ENCODE peak calls at places on chromosomes 5 and 9, in seven cellular contexts. One of them, this sample, is unnamed.

GRCh38 chr5:98296426-98296825 is 477.0 kb upstream of the RGMB start:
- DNase-seq in foreskin melanocyte: peak; percentile 28
- DNase-seq in mammary epithelial cell: peak; percentile 14
- DNase-seq in thyroid gland: no peak
- DNase-seq in stimulated activated CD4-positive, alpha-beta T cell treated with anti-CD3 and anti-CD28 coated beads, Interleukin-15, amount 100 ng/mL, for 24 hours: no peak
- DNase-seq in tibial artery: no peak
- DNase-seq in NCI-H774: no peak
- DNase-seq in this sample: no peak

GRCh38 chr9:110995511-110996340 is 42.5 kb downstream of the LPAR1 start:
- DNase-seq in stimulated activated CD4-positive, alpha-beta T cell treated with anti-CD3 and anti-CD28 coated beads, Interleukin-15, amount 100 ng/mL, for 24 hours: no peak
- DNase-seq in thyroid gland: no peak
- DNase-seq in tibial artery: no peak
- DNase-seq in mammary epithelial cell: no peak
- DNase-seq in NCI-H774: no peak
- DNase-seq in foreskin melanocyte: no peak
- DNase-seq in this sample: no peak

GRCh38 chr9:76296561-76297276 is 97.5 kb downstream of the RFK start:
- DNase-seq in tibial artery: no peak
- DNase-seq in NCI-H774: no peak
- DNase-seq in thyroid gland: peak; percentile 34
- DNase-seq in mammary epithelial cell: no peak
- DNase-seq in stimulated activated CD4-positive, alpha-beta T cell treated with anti-CD3 and anti-CD28 coated beads, Interleukin-15, amount 100 ng/mL, for 24 hours: no peak
- DNase-seq in foreskin melanocyte: no peak
- DNase-seq in this sample: no peak

GRCh38 chr9:4146293-4146692 is 153.6 kb downstream of the GLIS3 start:
- DNase-seq in thyroid gland: no peak
- DNase-seq in NCI-H774: no peak
- DNase-seq in stimulated activated CD4-positive, alpha-beta T cell treated with anti-CD3 and anti-CD28 coated beads, Interleukin-15, amount 100 ng/mL, for 24 hours: no peak
- DNase-seq in mammary epithelial cell: no peak
- DNase-seq in tibial artery: no peak
- DNase-seq in foreskin melanocyte: no peak
- DNase-seq in this sample: no peak

GRCh38 chr9:134635431-134636141 is 6.0 kb upstream of the COL5A1 start:
- DNase-seq in tibial artery: peak; percentile 54
- DNase-seq in NCI-H774: no peak
- DNase-seq in mammary epithelial cell: no peak
- DNase-seq in thyroid gland: no peak
- DNase-seq in foreskin melanocyte: no peak
- DNase-seq in stimulated activated CD4-positive, alpha-beta T cell treated with anti-CD3 and anti-CD28 coated beads, Interleukin-15, amount 100 ng/mL, for 24 hours: no peak
- DNase-seq in this sample: no peak

GRCh38 chr5:180353963-180354574 is 933 bp upstream of the GFPT2 start:
- DNase-seq in foreskin melanocyte: no peak
- DNase-seq in thyroid gland: peak; percentile 18
- DNase-seq in mammary epithelial cell: no peak
- DNase-seq in NCI-H774: no peak
- DNase-seq in tibial artery: no peak
- DNase-seq in stimulated activated CD4-positive, alpha-beta T cell treated with anti-CD3 and anti-CD28 coated beads, Interleukin-15, amount 100 ng/mL, for 24 hours: no peak
- DNase-seq in this sample: no peak

GRCh38 chr5:50767588-50767987 is 101.2 kb downstream of the PARP8 start:
- DNase-seq in NCI-H774: no peak
- DNase-seq in foreskin melanocyte: no peak
- DNase-seq in stimulated activated CD4-positive, alpha-beta T cell treated with anti-CD3 and anti-CD28 coated beads, Interleukin-15, amount 100 ng/mL, for 24 hours: no peak
- DNase-seq in mammary epithelial cell: peak; percentile 33
- DNase-seq in thyroid gland: no peak
- DNase-seq in tibial artery: no peak
- DNase-seq in this sample: no peak

GRCh38 chr9:1100945-1101344 is 50.8 kb downstream of the DMRT2 start:
- DNase-seq in thyroid gland: peak; percentile 50
- DNase-seq in stimulated activated CD4-positive, alpha-beta T cell treated with anti-CD3 and anti-CD28 coated beads, Interleukin-15, amount 100 ng/mL, for 24 hours: peak; percentile 5
- DNase-seq in NCI-H774: no peak
- DNase-seq in tibial artery: no peak
- DNase-seq in foreskin melanocyte: no peak
- DNase-seq in mammary epithelial cell: peak; percentile 9
- DNase-seq in this sample: no peak

GRCh38 chr5:72377920-72378635 is 57.9 kb downstream of the PTCD2 start:
- DNase-seq in stimulated activated CD4-positive, alpha-beta T cell treated with anti-CD3 and anti-CD28 coated beads, Interleukin-15, amount 100 ng/mL, for 24 hours: no peak
- DNase-seq in tibial artery: peak; percentile 87
- DNase-seq in foreskin melanocyte: no peak
- DNase-seq in thyroid gland: peak; percentile 5
- DNase-seq in NCI-H774: no peak
- DNase-seq in mammary epithelial cell: no peak
- DNase-seq in this sample: no peak

GRCh38 chr5:95533761-95534160 is 21.0 kb downstream of the SKIC3 start:
- DNase-seq in NCI-H774: no peak
- DNase-seq in mammary epithelial cell: no peak
- DNase-seq in stimulated activated CD4-positive, alpha-beta T cell treated with anti-CD3 and anti-CD28 coated beads, Interleukin-15, amount 100 ng/mL, for 24 hours: no peak
- DNase-seq in thyroid gland: no peak
- DNase-seq in foreskin melanocyte: no peak
- DNase-seq in tibial artery: no peak
- DNase-seq in this sample: no peak

GRCh38 chr5:1882337-1883119 is at the start of gene IRX4:
- DNase-seq in mammary epithelial cell: peak; percentile 73
- DNase-seq in stimulated activated CD4-positive, alpha-beta T cell treated with anti-CD3 and anti-CD28 coated beads, Interleukin-15, amount 100 ng/mL, for 24 hours: no peak
- DNase-seq in tibial artery: no peak
- DNase-seq in thyroid gland: no peak
- DNase-seq in foreskin melanocyte: no peak
- DNase-seq in NCI-H774: no peak
- DNase-seq in this sample: no peak

GRCh38 chr5:150112211-150113046 is 26.1 kb upstream of the CSF1R start:
- DNase-seq in NCI-H774: no peak
- DNase-seq in thyroid gland: no peak
- DNase-seq in foreskin melanocyte: peak; percentile 72
- DNase-seq in stimulated activated CD4-positive, alpha-beta T cell treated with anti-CD3 and anti-CD28 coated beads, Interleukin-15, amount 100 ng/mL, for 24 hours: no peak
- DNase-seq in tibial artery: peak; percentile 93
- DNase-seq in mammary epithelial cell: peak; percentile 79
- DNase-seq in this sample: no peak

GRCh38 chr5:17187401-17187800 is 30.0 kb upstream of the BASP1 start:
- DNase-seq in stimulated activated CD4-positive, alpha-beta T cell treated with anti-CD3 and anti-CD28 coated beads, Interleukin-15, amount 100 ng/mL, for 24 hours: no peak
- DNase-seq in tibial artery: no peak
- DNase-seq in mammary epithelial cell: peak; percentile 75
- DNase-seq in foreskin melanocyte: no peak
- DNase-seq in thyroid gland: no peak
- DNase-seq in NCI-H774: no peak
- DNase-seq in this sample: no peak

GRCh38 chr5:157290981-157291711 is 25.2 kb downstream of the CYFIP2 start:
- DNase-seq in stimulated activated CD4-positive, alpha-beta T cell treated with anti-CD3 and anti-CD28 coated beads, Interleukin-15, amount 100 ng/mL, for 24 hours: peak; percentile 46
- DNase-seq in tibial artery: no peak
- DNase-seq in thyroid gland: peak; percentile 55
- DNase-seq in NCI-H774: no peak
- DNase-seq in foreskin melanocyte: peak; percentile 40
- DNase-seq in mammary epithelial cell: no peak
- DNase-seq in this sample: no peak

GRCh38 chr9:87643778-87644570 is 81.9 kb upstream of the CTSL start:
- DNase-seq in stimulated activated CD4-positive, alpha-beta T cell treated with anti-CD3 and anti-CD28 coated beads, Interleukin-15, amount 100 ng/mL, for 24 hours: no peak
- DNase-seq in foreskin melanocyte: no peak
- DNase-seq in mammary epithelial cell: no peak
- DNase-seq in tibial artery: no peak
- DNase-seq in NCI-H774: no peak
- DNase-seq in thyroid gland: peak; percentile 63
- DNase-seq in this sample: no peak

GRCh38 chr5:138444774-138445546 is 6.1 kb downstream of the REEP2 start:
- DNase-seq in foreskin melanocyte: no peak
- DNase-seq in tibial artery: peak; percentile 65
- DNase-seq in stimulated activated CD4-positive, alpha-beta T cell treated with anti-CD3 and anti-CD28 coated beads, Interleukin-15, amount 100 ng/mL, for 24 hours: no peak
- DNase-seq in mammary epithelial cell: no peak
- DNase-seq in thyroid gland: no peak
- DNase-seq in NCI-H774: no peak
- DNase-seq in this sample: no peak

GRCh38 chr9:76162109-76162730 is 232.0 kb downstream of the RFK start:
- DNase-seq in mammary epithelial cell: no peak
- DNase-seq in foreskin melanocyte: no peak
- DNase-seq in thyroid gland: no peak
- DNase-seq in stimulated activated CD4-positive, alpha-beta T cell treated with anti-CD3 and anti-CD28 coated beads, Interleukin-15, amount 100 ng/mL, for 24 hours: no peak
- DNase-seq in NCI-H774: no peak
- DNase-seq in tibial artery: no peak
- DNase-seq in this sample: no peak

GRCh38 chr5:173891367-173891766 is 3.2 kb downstream of the CPEB4 start:
- DNase-seq in tibial artery: no peak
- DNase-seq in NCI-H774: no peak
- DNase-seq in foreskin melanocyte: no peak
- DNase-seq in thyroid gland: no peak
- DNase-seq in stimulated activated CD4-positive, alpha-beta T cell treated with anti-CD3 and anti-CD28 coated beads, Interleukin-15, amount 100 ng/mL, for 24 hours: no peak
- DNase-seq in mammary epithelial cell: no peak
- DNase-seq in this sample: no peak

GRCh38 chr5:150778517-150779396 is at the start of gene SMIM3:
- DNase-seq in tibial artery: peak; percentile 94
- DNase-seq in mammary epithelial cell: peak; percentile 72
- DNase-seq in thyroid gland: peak; percentile 93
- DNase-seq in foreskin melanocyte: peak; percentile 46
- DNase-seq in NCI-H774: peak; percentile 19
- DNase-seq in stimulated activated CD4-positive, alpha-beta T cell treated with anti-CD3 and anti-CD28 coated beads, Interleukin-15, amount 100 ng/mL, for 24 hours: peak; percentile 82
- DNase-seq in this sample: peak; percentile 71

GRCh38 chr5:105868038-105868775 is 1802.5 kb downstream of the EFNA5 start:
- DNase-seq in foreskin melanocyte: no peak
- DNase-seq in NCI-H774: no peak
- DNase-seq in stimulated activated CD4-positive, alpha-beta T cell treated with anti-CD3 and anti-CD28 coated beads, Interleukin-15, amount 100 ng/mL, for 24 hours: no peak
- DNase-seq in thyroid gland: no peak
- DNase-seq in tibial artery: no peak
- DNase-seq in mammary epithelial cell: no peak
- DNase-seq in this sample: no peak

GRCh38 chr5:167296680-167297079 is 994.8 kb upstream of the WWC1 start:
- DNase-seq in foreskin melanocyte: no peak
- DNase-seq in mammary epithelial cell: no peak
- DNase-seq in tibial artery: no peak
- DNase-seq in stimulated activated CD4-positive, alpha-beta T cell treated with anti-CD3 and anti-CD28 coated beads, Interleukin-15, amount 100 ng/mL, for 24 hours: no peak
- DNase-seq in thyroid gland: no peak
- DNase-seq in NCI-H774: no peak
- DNase-seq in this sample: no peak

GRCh38 chr5:56480305-56481146 is 247.4 kb upstream of the ANKRD55 start:
- DNase-seq in thyroid gland: peak; percentile 67
- DNase-seq in mammary epithelial cell: peak; percentile 65
- DNase-seq in foreskin melanocyte: peak; percentile 94
- DNase-seq in tibial artery: peak; percentile 81
- DNase-seq in NCI-H774: no peak
- DNase-seq in stimulated activated CD4-positive, alpha-beta T cell treated with anti-CD3 and anti-CD28 coated beads, Interleukin-15, amount 100 ng/mL, for 24 hours: peak; percentile 32
- DNase-seq in this sample: peak; percentile 23

GRCh38 chr5:173962436-173962835 is 26.5 kb upstream of the C5orf47 start:
- DNase-seq in tibial artery: no peak
- DNase-seq in mammary epithelial cell: no peak
- DNase-seq in foreskin melanocyte: no peak
- DNase-seq in stimulated activated CD4-positive, alpha-beta T cell treated with anti-CD3 and anti-CD28 coated beads, Interleukin-15, amount 100 ng/mL, for 24 hours: no peak
- DNase-seq in NCI-H774: no peak
- DNase-seq in thyroid gland: peak; percentile 45
- DNase-seq in this sample: no peak

GRCh38 chr5:36957953-36958559 is 81.5 kb downstream of the NIPBL start:
- DNase-seq in NCI-H774: no peak
- DNase-seq in stimulated activated CD4-positive, alpha-beta T cell treated with anti-CD3 and anti-CD28 coated beads, Interleukin-15, amount 100 ng/mL, for 24 hours: no peak
- DNase-seq in tibial artery: no peak
- DNase-seq in mammary epithelial cell: no peak
- DNase-seq in foreskin melanocyte: no peak
- DNase-seq in thyroid gland: no peak
- DNase-seq in this sample: no peak

GRCh38 chr5:127796207-127796606 is 93.0 kb downstream of the CCDC192 start:
- DNase-seq in tibial artery: no peak
- DNase-seq in mammary epithelial cell: no peak
- DNase-seq in thyroid gland: no peak
- DNase-seq in stimulated activated CD4-positive, alpha-beta T cell treated with anti-CD3 and anti-CD28 coated beads, Interleukin-15, amount 100 ng/mL, for 24 hours: no peak
- DNase-seq in foreskin melanocyte: no peak
- DNase-seq in NCI-H774: no peak
- DNase-seq in this sample: no peak

GRCh38 chr5:175387144-175387543 is 56.8 kb downstream of the DRD1 start:
- DNase-seq in NCI-H774: no peak
- DNase-seq in thyroid gland: no peak
- DNase-seq in stimulated activated CD4-positive, alpha-beta T cell treated with anti-CD3 and anti-CD28 coated beads, Interleukin-15, amount 100 ng/mL, for 24 hours: no peak
- DNase-seq in tibial artery: no peak
- DNase-seq in foreskin melanocyte: no peak
- DNase-seq in mammary epithelial cell: no peak
- DNase-seq in this sample: no peak

GRCh38 chr5:178291969-178292825 is 59.6 kb upstream of the PHYKPL start:
- DNase-seq in stimulated activated CD4-positive, alpha-beta T cell treated with anti-CD3 and anti-CD28 coated beads, Interleukin-15, amount 100 ng/mL, for 24 hours: no peak
- DNase-seq in tibial artery: peak; percentile 37
- DNase-seq in thyroid gland: peak; percentile 75
- DNase-seq in foreskin melanocyte: no peak
- DNase-seq in mammary epithelial cell: no peak
- DNase-seq in NCI-H774: no peak
- DNase-seq in this sample: no peak

GRCh38 chr5:163177971-163178370 is 259.4 kb upstream of the CCNG1 start:
- DNase-seq in tibial artery: no peak
- DNase-seq in mammary epithelial cell: no peak
- DNase-seq in thyroid gland: no peak
- DNase-seq in stimulated activated CD4-positive, alpha-beta T cell treated with anti-CD3 and anti-CD28 coated beads, Interleukin-15, amount 100 ng/mL, for 24 hours: no peak
- DNase-seq in NCI-H774: no peak
- DNase-seq in foreskin melanocyte: no peak
- DNase-seq in this sample: no peak

GRCh38 chr9:89247431-89248370 is 63.3 kb upstream of the CKS2 start:
- DNase-seq in NCI-H774: no peak
- DNase-seq in tibial artery: no peak
- DNase-seq in thyroid gland: peak; percentile 41
- DNase-seq in foreskin melanocyte: peak; percentile 13
- DNase-seq in mammary epithelial cell: peak; percentile 35
- DNase-seq in stimulated activated CD4-positive, alpha-beta T cell treated with anti-CD3 and anti-CD28 coated beads, Interleukin-15, amount 100 ng/mL, for 24 hours: no peak
- DNase-seq in this sample: no peak

GRCh38 chr9:131836607-131837315 is 96.9 kb upstream of the RAPGEF1 start:
- DNase-seq in NCI-H774: no peak
- DNase-seq in tibial artery: no peak
- DNase-seq in mammary epithelial cell: no peak
- DNase-seq in thyroid gland: no peak
- DNase-seq in stimulated activated CD4-positive, alpha-beta T cell treated with anti-CD3 and anti-CD28 coated beads, Interleukin-15, amount 100 ng/mL, for 24 hours: no peak
- DNase-seq in foreskin melanocyte: no peak
- DNase-seq in this sample: no peak

GRCh38 chr5:65070026-65070425 is 301.3 kb downstream of the CWC27 start:
- DNase-seq in tibial artery: no peak
- DNase-seq in stimulated activated CD4-positive, alpha-beta T cell treated with anti-CD3 and anti-CD28 coated beads, Interleukin-15, amount 100 ng/mL, for 24 hours: no peak
- DNase-seq in mammary epithelial cell: no peak
- DNase-seq in NCI-H774: no peak
- DNase-seq in foreskin melanocyte: no peak
- DNase-seq in thyroid gland: no peak
- DNase-seq in this sample: no peak

GRCh38 chr9:89471390-89471789 is 26.5 kb downstream of the SEMA4D start:
- DNase-seq in tibial artery: no peak
- DNase-seq in NCI-H774: no peak
- DNase-seq in mammary epithelial cell: no peak
- DNase-seq in stimulated activated CD4-positive, alpha-beta T cell treated with anti-CD3 and anti-CD28 coated beads, Interleukin-15, amount 100 ng/mL, for 24 hours: no peak
- DNase-seq in foreskin melanocyte: no peak
- DNase-seq in thyroid gland: no peak
- DNase-seq in this sample: no peak

GRCh38 chr5:119212666-119213065 is 141.8 kb downstream of the DMXL1 start:
- DNase-seq in stimulated activated CD4-positive, alpha-beta T cell treated with anti-CD3 and anti-CD28 coated beads, Interleukin-15, amount 100 ng/mL, for 24 hours: no peak
- DNase-seq in mammary epithelial cell: no peak
- DNase-seq in thyroid gland: no peak
- DNase-seq in NCI-H774: no peak
- DNase-seq in foreskin melanocyte: no peak
- DNase-seq in tibial artery: no peak
- DNase-seq in this sample: no peak

GRCh38 chr5:111551120-111551519 is 38.8 kb upstream of the STARD4 start:
- DNase-seq in tibial artery: no peak
- DNase-seq in foreskin melanocyte: no peak
- DNase-seq in mammary epithelial cell: no peak
- DNase-seq in thyroid gland: no peak
- DNase-seq in stimulated activated CD4-positive, alpha-beta T cell treated with anti-CD3 and anti-CD28 coated beads, Interleukin-15, amount 100 ng/mL, for 24 hours: no peak
- DNase-seq in NCI-H774: no peak
- DNase-seq in this sample: no peak

GRCh38 chr5:154857091-154857533 is 1.3 kb upstream of the CNOT8 start:
- DNase-seq in tibial artery: peak; percentile 95
- DNase-seq in thyroid gland: peak; percentile 89
- DNase-seq in foreskin melanocyte: no peak
- DNase-seq in stimulated activated CD4-positive, alpha-beta T cell treated with anti-CD3 and anti-CD28 coated beads, Interleukin-15, amount 100 ng/mL, for 24 hours: peak; percentile 71
- DNase-seq in mammary epithelial cell: no peak
- DNase-seq in NCI-H774: peak; percentile 33
- DNase-seq in this sample: peak; percentile 58

GRCh38 chr9:90870646-90871326 is 69.2 kb downstream of the SYK start:
- DNase-seq in NCI-H774: peak; percentile 44
- DNase-seq in tibial artery: no peak
- DNase-seq in mammary epithelial cell: peak; percentile 26
- DNase-seq in thyroid gland: peak; percentile 51
- DNase-seq in foreskin melanocyte: peak; percentile 10
- DNase-seq in stimulated activated CD4-positive, alpha-beta T cell treated with anti-CD3 and anti-CD28 coated beads, Interleukin-15, amount 100 ng/mL, for 24 hours: peak; percentile 42
- DNase-seq in this sample: peak; percentile 30

GRCh38 chr9:134229466-134230091 is 65.2 kb upstream of the RNU6ATAC start:
- DNase-seq in stimulated activated CD4-positive, alpha-beta T cell treated with anti-CD3 and anti-CD28 coated beads, Interleukin-15, amount 100 ng/mL, for 24 hours: no peak
- DNase-seq in thyroid gland: no peak
- DNase-seq in NCI-H774: no peak
- DNase-seq in tibial artery: no peak
- DNase-seq in foreskin melanocyte: no peak
- DNase-seq in mammary epithelial cell: no peak
- DNase-seq in this sample: no peak

GRCh38 chr5:143352691-143353090 is 50.8 kb downstream of the NR3C1 start:
- DNase-seq in mammary epithelial cell: no peak
- DNase-seq in foreskin melanocyte: no peak
- DNase-seq in thyroid gland: no peak
- DNase-seq in NCI-H774: no peak
- DNase-seq in tibial artery: no peak
- DNase-seq in stimulated activated CD4-positive, alpha-beta T cell treated with anti-CD3 and anti-CD28 coated beads, Interleukin-15, amount 100 ng/mL, for 24 hours: peak; percentile 25
- DNase-seq in this sample: peak; percentile 34